ENCODE peak calls at places on chromosome 14, in eight cellular contexts. X is GM23248, D is PC-3, S is endothelial cell of umbilical vein, R is neural progenitor cell, K is GM23338, L is K562, Q is neuronal stem cell. B is an unnamed sample. For H3K36me3, the result is how much of the 10 kb centered on the place peaks cover.

GRCh38 chr14:55370883-55371455 is 40.7 kb downstream of the ATG14 start:
- DNase-seq in L (peak), K (no peak), D (no peak), Q (no peak), X (no peak), R (no peak), S (no peak), B (no peak)

GRCh38 chr14:28308727-28309126 is 457.9 kb upstream of the FOXG1 start:
- DNase-seq in Q (no peak), X (no peak), S (peak), K (no peak), L (no peak), R (no peak), D (peak), B (peak)

GRCh38 chr14:105436891-105437722 is 17.5 kb downstream of the MTA1 start:
- DNase-seq in K (no peak), S (no peak), Q (no peak), X (no peak), L (no peak), R (no peak), D (no peak), B (no peak)

GRCh38 chr14:105496831-105497591 is 6.0 kb downstream of the TEDC1 start:
- DNase-seq in D (no peak), X (no peak), S (no peak), Q (no peak), K (no peak), L (no peak), R (no peak), B (no peak)

GRCh38 chr14:55043528-55043927 is 7.9 kb upstream of the MAPK1IP1L start:
- DNase-seq in K (no peak), S (no peak), R (no peak), L (no peak), Q (no peak), X (no peak), D (no peak), B (no peak)

GRCh38 chr14:66046035-66046434 is 440.1 kb upstream of the CCDC196 start:
- DNase-seq in R (no peak), D (no peak), X (peak), K (no peak), S (no peak), Q (no peak), L (no peak), B (no peak)

GRCh38 chr14:24576766-24577165 is 716 bp upstream of the CTSG start:
- DNase-seq in Q (no peak), S (no peak), D (no peak), R (no peak), X (no peak), K (no peak), L (no peak), B (no peak)

GRCh38 chr14:45194964-45195363 is 58.0 kb downstream of the MIS18BP1 start:
- DNase-seq in S (no peak), D (no peak), L (no peak), K (no peak), X (no peak), Q (no peak), R (no peak), B (no peak)

GRCh38 chr14:65976771-65977170 is 509.4 kb upstream of the CCDC196 start:
- DNase-seq in D (no peak), X (peak), Q (no peak), S (no peak), R (no peak), K (no peak), L (no peak), B (peak)

GRCh38 chr14:77046706-77047105 is 18.2 kb upstream of the IRF2BPL start:
- DNase-seq in R (no peak), S (no peak), K (no peak), X (peak), L (no peak), Q (no peak), D (peak), B (no peak)

GRCh38 chr14:24997335-24997734 is 52.6 kb downstream of the STXBP6 start:
- DNase-seq in R (no peak), X (no peak), S (no peak), K (no peak), L (no peak), Q (no peak), D (no peak), B (no peak)

GRCh38 chr14:105879867-105880561 is 353.6 kb downstream of the TMEM121 start:
- DNase-seq in K (no peak), L (no peak), X (no peak), D (no peak), R (no peak), Q (no peak), S (no peak), B (no peak)

GRCh38 chr14:105499256-105500035 is 8.4 kb downstream of the TEDC1 start:
- DNase-seq in S (no peak), X (no peak), R (no peak), L (no peak), K (no peak), Q (no peak), D (no peak), B (no peak)

GRCh38 chr14:71029236-71029781 is 122.0 kb downstream of the PCNX1 start:
- DNase-seq in D (no peak), K (no peak), S (no peak), X (no peak), L (no peak), R (no peak), Q (no peak), B (no peak)

GRCh38 chr14:77189479-77189878 is 7.9 kb downstream of the TMEM63C start:
- DNase-seq in R (no peak), L (no peak), S (no peak), X (no peak), Q (no peak), D (no peak), K (no peak), B (no peak)

GRCh38 chr14:57493467-57494181 is at the start of gene CCDC198:
- DNase-seq in R (no peak), K (peak), D (no peak), L (no peak), X (peak), Q (no peak), S (no peak), B (peak)

DNA sequence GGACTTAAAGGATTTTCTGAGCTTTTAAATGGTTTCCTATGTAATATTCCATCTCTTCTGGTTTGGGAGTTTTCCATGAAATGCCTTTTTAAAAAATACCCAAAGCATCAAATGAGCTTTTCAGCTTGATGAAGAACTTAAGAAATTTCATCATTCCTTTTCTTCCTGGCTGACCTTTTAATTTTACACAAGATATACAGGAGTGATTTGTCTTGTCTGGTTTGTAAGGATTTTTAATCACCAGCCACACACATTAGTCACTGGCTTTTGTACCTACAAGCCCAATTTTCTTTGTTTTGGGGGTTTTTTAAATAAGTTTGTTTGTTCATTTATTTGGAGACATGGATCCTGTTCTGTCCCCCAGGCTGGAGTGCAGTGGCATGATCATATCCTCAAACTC is 182.8 kb upstream of the HIF1A start:
- DNase-seq in L (no peak), D (peak), K (no peak), R (no peak), Q (no peak), S (no peak), X (peak), B (peak)
- H2AFZ ChIP-seq in L (no peak), D (no peak), K (no peak), R (no peak), Q (no peak), S (no peak), X (peak), B (no peak)

GRCh38 chr14:31164115-31164514 is 43.5 kb downstream of the HECTD1 start:
- DNase-seq in D (peak), X (no peak), S (no peak), L (no peak), K (no peak), R (no peak), Q (no peak), B (no peak)
- H3K36me3 ChIP-seq in D (under half), X (under half), S (under half), L (half or more), K (under half), R (under half), Q (half or more), B (under half)

DNA sequence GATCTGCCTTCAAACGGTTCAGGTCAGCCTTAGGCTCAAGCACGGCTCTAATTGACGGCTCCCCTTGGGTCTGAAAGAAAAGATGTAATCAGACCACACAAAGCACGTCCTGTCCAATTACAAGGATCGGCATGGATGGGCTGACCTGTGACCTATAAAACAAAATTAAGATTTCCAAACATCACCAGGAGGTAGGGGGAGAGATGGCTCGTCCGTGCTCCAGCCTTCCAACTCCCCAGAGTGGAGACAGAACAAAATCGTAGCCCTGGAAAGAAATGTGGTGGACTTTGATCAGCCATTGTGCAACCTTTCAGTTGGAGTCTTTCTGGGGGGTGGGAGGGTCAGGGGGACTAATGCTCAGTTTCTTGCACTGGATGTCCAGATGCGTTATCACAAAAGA is 226.6 kb upstream of the DIO3 start:
- DNase-seq in K (no peak), Q (peak), S (no peak), R (peak), X (no peak), L (no peak), D (no peak), B (no peak)
- H3K4me2 ChIP-seq in K (no peak), Q (no peak), S (no peak), R (peak), X (no peak), L (no peak), D (no peak), B (no peak)

DNA sequence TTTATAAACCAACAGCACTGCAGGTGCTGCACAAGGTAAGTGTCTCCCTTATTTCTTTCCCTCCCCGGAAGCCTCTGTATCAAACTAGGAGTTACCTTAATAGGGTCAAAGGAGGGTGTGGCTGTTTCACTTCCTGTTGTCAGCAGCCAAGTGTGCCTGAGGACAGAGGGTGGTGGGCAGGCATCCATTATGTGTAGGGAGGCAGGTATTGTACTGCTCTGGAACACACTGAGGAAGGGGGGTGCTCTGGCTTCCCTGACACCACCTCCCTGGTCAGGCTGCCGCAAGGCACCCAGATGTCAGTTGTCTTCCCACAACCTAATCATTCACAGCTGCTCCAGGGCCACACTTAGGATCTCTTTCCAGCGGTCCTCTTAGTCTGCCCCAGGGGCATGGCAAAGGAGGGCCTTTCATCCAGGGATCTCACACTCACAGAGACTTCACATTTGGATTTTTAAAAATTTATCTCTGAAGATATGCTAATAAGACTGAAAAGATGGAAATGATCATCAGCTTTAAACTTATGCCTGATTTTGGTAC is 132.0 kb upstream of the ARHGAP5 start:
- DNase-seq in L (no peak), D (no peak), S (no peak), X (no peak), K (no peak), Q (no peak), R (no peak), B (no peak)
- H2AFZ ChIP-seq in L (peak), D (no peak), S (no peak), X (no peak), K (peak), Q (no peak), R (no peak), B (no peak)

GRCh38 chr14:102867826-102868580 is 54.5 kb upstream of the AMN start:
- DNase-seq in R (no peak), Q (no peak), K (no peak), L (no peak), S (no peak), X (no peak), D (no peak), B (no peak)

GRCh38 chr14:102866982-102867761 is 55.3 kb upstream of the AMN start:
- DNase-seq in X (no peak), D (no peak), S (no peak), K (no peak), L (no peak), Q (no peak), R (no peak), B (no peak)

GRCh38 chr14:102870246-102870645 is 52.2 kb upstream of the AMN start:
- DNase-seq in X (no peak), D (no peak), R (no peak), Q (no peak), L (no peak), S (no peak), K (no peak), B (no peak)

GRCh38 chr14:102870994-102871831 is 51.2 kb upstream of the AMN start:
- DNase-seq in Q (no peak), S (no peak), D (no peak), X (no peak), K (no peak), L (no peak), R (no peak), B (no peak)

GRCh38 chr14:102868956-102869531 is 53.4 kb upstream of the AMN start:
- DNase-seq in L (no peak), R (no peak), Q (no peak), X (no peak), S (no peak), D (no peak), K (no peak), B (no peak)
- H3K36me3 ChIP-seq in L (under half), R (under half), Q (under half), X (under half), S (under half), D (under half), K (under half), B (under half)

GRCh38 chr14:79248771-79249170 is 962.5 kb downstream of the DIO2 start:
- DNase-seq in S (no peak), K (no peak), D (no peak), Q (no peak), X (no peak), R (no peak), L (no peak), B (no peak)
- H3K4me2 ChIP-seq in S (no peak), K (peak), D (no peak), Q (no peak), X (no peak), R (no peak), L (no peak), B (no peak)

DNA sequence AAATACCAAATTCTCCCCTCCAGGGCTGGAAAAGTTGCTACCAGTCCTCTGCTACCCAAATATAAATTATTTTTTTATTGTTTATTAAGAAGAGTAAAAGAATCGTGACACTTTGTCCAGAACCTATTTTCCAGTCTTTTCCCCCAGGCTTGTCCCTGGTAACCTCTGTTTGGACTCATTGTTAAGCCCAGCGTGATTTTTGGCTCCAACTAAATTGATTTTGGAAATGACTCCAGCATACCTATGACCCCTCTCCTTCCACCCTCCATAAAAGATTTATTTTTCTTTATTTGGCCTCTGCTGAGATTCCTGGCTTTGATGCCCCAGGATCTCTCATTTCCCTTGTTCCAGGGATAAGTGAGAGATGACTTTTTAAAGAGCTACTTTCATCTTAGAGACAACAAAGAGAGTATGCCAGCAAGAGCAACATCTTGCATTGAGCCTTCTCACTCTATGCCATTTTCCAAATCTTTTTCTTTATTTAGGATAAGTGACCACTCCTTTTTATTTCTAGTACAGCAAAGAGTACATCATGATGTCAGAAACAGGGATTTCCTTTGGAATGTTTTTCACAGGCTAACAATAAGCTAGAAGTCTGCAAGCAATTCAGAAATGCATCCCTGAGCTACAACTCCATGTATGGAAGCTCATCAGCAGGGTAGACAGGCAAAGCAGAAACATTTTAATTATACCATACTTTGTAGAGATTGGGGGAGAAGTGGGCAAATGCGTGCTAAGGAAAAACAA is 75.8 kb downstream of the DAD1 start:
- DNase-seq in Q (no peak), D (no peak), R (no peak), S (peak), L (no peak), K (no peak), X (no peak), B (no peak)
- H2AFZ ChIP-seq in Q (no peak), D (no peak), R (no peak), S (no peak), L (no peak), K (peak), X (no peak), B (no peak)

GRCh38 chr14:60807247-60807646 is 72.7 kb downstream of the MNAT1 start:
- DNase-seq in X (no peak), Q (no peak), K (no peak), R (no peak), L (no peak), S (no peak), D (no peak), B (no peak)
- H3K36me3 ChIP-seq in X (under half), Q (under half), K (under half), R (under half), L (under half), S (under half), D (under half), B (under half)

GRCh38 chr14:89347885-89348284 is 69.1 kb downstream of the FOXN3 start:
- DNase-seq in S (no peak), D (no peak), R (no peak), Q (no peak), L (no peak), K (no peak), X (no peak), B (no peak)

GRCh38 chr14:89342049-89342448 is 75.0 kb downstream of the FOXN3 start:
- DNase-seq in R (no peak), K (no peak), Q (no peak), D (no peak), L (no peak), S (no peak), X (no peak), B (no peak)

GRCh38 chr14:89343356-89343755 is 73.7 kb downstream of the FOXN3 start:
- DNase-seq in S (no peak), Q (no peak), X (no peak), K (no peak), R (no peak), D (no peak), L (no peak), B (no peak)

GRCh38 chr14:89348726-89349125 is 68.3 kb downstream of the FOXN3 start:
- DNase-seq in L (no peak), X (no peak), Q (no peak), K (no peak), D (no peak), R (no peak), S (no peak), B (no peak)

GRCh38 chr14:89344871-89345270 is 72.2 kb downstream of the FOXN3 start:
- DNase-seq in L (no peak), K (no peak), Q (no peak), X (no peak), D (no peak), R (no peak), S (no peak), B (no peak)
- H3K4me2 ChIP-seq in L (no peak), K (no peak), Q (no peak), X (no peak), D (no peak), R (no peak), S (no peak), B (no peak)

GRCh38 chr14:34715108-34715863 is 893 bp upstream of the CFL2 start:
- DNase-seq in Q (no peak), R (no peak), X (peak), K (no peak), L (no peak), S (no peak), D (no peak), B (no peak)
- H2AFZ ChIP-seq in Q (peak), R (peak), X (peak), K (peak), L (peak), S (peak), D (peak), B (peak)

B was measured in astrocyte.